ENCODE peak calls at places on chromosomes 13 and 19, in five cellular contexts. One of them, this sample, is unnamed.

GRCh38 chr13:38868399-38868798 is 122.2 kb downstream of the STOML3 start:
- DNase-seq in mammary epithelial cell: no peak
- DNase-seq in PC-3: no peak
- DNase-seq in endodermal cell: no peak
- DNase-seq in endothelial cell of umbilical vein: no peak
- DNase-seq in this sample: no peak

GRCh38 chr19:17757125-17757524 is 5.8 kb downstream of the FCHO1 start:
- DNase-seq in endothelial cell of umbilical vein: peak; percentile 68
- DNase-seq in mammary epithelial cell: peak; percentile 59
- DNase-seq in endodermal cell: no peak
- DNase-seq in PC-3: peak; percentile 79
- DNase-seq in this sample: peak; percentile 80

GRCh38 chr19:6260376-6260775 is 19.4 kb downstream of the MLLT1 start:
- DNase-seq in mammary epithelial cell: no peak
- DNase-seq in endothelial cell of umbilical vein: no peak
- DNase-seq in endodermal cell: no peak
- DNase-seq in PC-3: no peak
- DNase-seq in this sample: no peak

GRCh38 chr13:40438999-40439797 is 227.2 kb downstream of the FOXO1 start:
- DNase-seq in PC-3: no peak
- DNase-seq in endodermal cell: no peak
- DNase-seq in mammary epithelial cell: peak; percentile 37
- DNase-seq in endothelial cell of umbilical vein: peak; percentile 83
- DNase-seq in this sample: no peak

GRCh38 chr13:95924389-95924994 is 128.7 kb downstream of the UGGT2 start:
- DNase-seq in endodermal cell: peak; percentile 57
- DNase-seq in mammary epithelial cell: peak; percentile 75
- DNase-seq in endothelial cell of umbilical vein: peak; percentile 3
- DNase-seq in PC-3: peak; percentile 40
- DNase-seq in this sample: no peak

GRCh38 chr19:47609885-47610545 is 1.1 kb downstream of the BICRA start:
- DNase-seq in endodermal cell: peak; percentile 85
- DNase-seq in mammary epithelial cell: peak; percentile 30
- DNase-seq in PC-3: peak; percentile 15
- DNase-seq in endothelial cell of umbilical vein: peak; percentile 25
- DNase-seq in this sample: peak; percentile 88

GRCh38 chr19:8023371-8023770 is 17.9 kb upstream of the ELAVL1 start:
- DNase-seq in mammary epithelial cell: no peak
- DNase-seq in endodermal cell: no peak
- DNase-seq in PC-3: no peak
- DNase-seq in endothelial cell of umbilical vein: no peak
- DNase-seq in this sample: no peak

GRCh38 chr13:47816835-47817234 is 184.2 kb downstream of the SUCLA2 start:
- DNase-seq in PC-3: no peak
- DNase-seq in endodermal cell: peak; percentile 54
- DNase-seq in mammary epithelial cell: no peak
- DNase-seq in endothelial cell of umbilical vein: no peak
- DNase-seq in this sample: no peak

GRCh38 chr13:45051315-45051714 is 62.0 kb downstream of the GPALPP1 start:
- DNase-seq in PC-3: no peak
- DNase-seq in endothelial cell of umbilical vein: no peak
- DNase-seq in mammary epithelial cell: no peak
- DNase-seq in endodermal cell: no peak
- DNase-seq in this sample: no peak

GRCh38 chr19:50817941-50818858 is 5.4 kb downstream of the KLK1 start:
- DNase-seq in PC-3: peak; percentile 59
- DNase-seq in endothelial cell of umbilical vein: peak; percentile 29
- DNase-seq in endodermal cell: peak; percentile 98
- DNase-seq in mammary epithelial cell: no peak
- DNase-seq in this sample: no peak

GRCh38 chr13:23466144-23467002 is 32.9 kb upstream of the SACS start:
- DNase-seq in mammary epithelial cell: peak; percentile 75
- DNase-seq in PC-3: peak; percentile 77
- DNase-seq in endodermal cell: peak; percentile 90
- DNase-seq in endothelial cell of umbilical vein: peak; percentile 77
- DNase-seq in this sample: peak; percentile 86

GRCh38 chr19:6287269-6287885 is 7.6 kb upstream of the MLLT1 start:
- DNase-seq in endothelial cell of umbilical vein: no peak
- DNase-seq in endodermal cell: no peak
- DNase-seq in mammary epithelial cell: no peak
- DNase-seq in PC-3: no peak
- DNase-seq in this sample: no peak

DNA sequence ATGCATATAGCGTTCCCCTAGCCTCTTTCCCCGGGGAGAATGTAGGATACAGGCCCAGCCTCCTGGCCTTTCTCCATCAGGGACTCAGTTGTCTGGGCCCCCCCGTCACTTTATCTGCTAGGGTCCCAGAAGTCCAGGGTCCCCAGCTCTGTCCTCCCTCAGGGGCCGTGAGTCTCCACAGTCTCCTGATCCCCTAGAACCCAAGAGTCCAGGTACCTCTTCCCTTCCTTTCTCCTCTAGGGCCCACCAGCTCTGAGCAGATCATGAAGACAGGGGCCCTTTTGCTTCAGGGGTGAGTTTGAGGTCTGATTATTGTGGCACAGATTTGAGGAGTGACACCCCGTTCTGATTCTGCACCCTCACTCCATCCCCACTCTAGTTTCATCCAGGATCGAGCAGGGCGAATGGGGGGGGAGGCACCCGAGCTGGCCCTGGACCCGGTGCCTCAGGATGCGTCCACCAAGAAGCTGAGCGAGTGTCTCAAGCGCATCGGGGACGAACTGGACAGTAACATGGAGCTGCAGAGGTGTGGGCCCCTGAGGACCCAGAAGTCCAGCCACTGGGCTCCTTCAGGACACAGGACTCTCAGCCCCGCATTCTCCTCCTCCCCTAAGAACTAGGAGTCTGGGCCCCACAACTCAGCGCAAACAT is 758 bp downstream of the BAX start:
- DNase-seq in mammary epithelial cell: no peak
- DNase-seq in endothelial cell of umbilical vein: no peak
- DNase-seq in PC-3: no peak
- DNase-seq in endodermal cell: no peak
- DNase-seq in this sample: peak; percentile 67
- H3K4me3 ChIP-seq in mammary epithelial cell: peak overlapping the region; percentile 91
- H3K4me3 ChIP-seq in endothelial cell of umbilical vein: peak overlapping the region; percentile 99
- H3K4me3 ChIP-seq in PC-3: peak overlapping the region; percentile 87
- H3K4me3 ChIP-seq in endodermal cell: peak overlapping the region; percentile 95
- H3K4me3 ChIP-seq in this sample: peak overlapping the region; percentile 73

GRCh38 chr13:87998081-87998480 is 326.9 kb downstream of the SLITRK5 start:
- DNase-seq in endothelial cell of umbilical vein: no peak
- DNase-seq in mammary epithelial cell: no peak
- DNase-seq in endodermal cell: no peak
- DNase-seq in PC-3: no peak
- DNase-seq in this sample: no peak

GRCh38 chr13:88000787-88001186 is 329.6 kb downstream of the SLITRK5 start:
- DNase-seq in mammary epithelial cell: no peak
- DNase-seq in PC-3: no peak
- DNase-seq in endodermal cell: peak; percentile 37
- DNase-seq in endothelial cell of umbilical vein: no peak
- DNase-seq in this sample: no peak

GRCh38 chr13:87999141-87999765 is 328.1 kb downstream of the SLITRK5 start:
- DNase-seq in PC-3: peak; percentile 6
- DNase-seq in endodermal cell: no peak
- DNase-seq in mammary epithelial cell: no peak
- DNase-seq in endothelial cell of umbilical vein: no peak
- DNase-seq in this sample: no peak

GRCh38 chr13:88000239-88000638 is 329.1 kb downstream of the SLITRK5 start:
- DNase-seq in endothelial cell of umbilical vein: no peak
- DNase-seq in mammary epithelial cell: no peak
- DNase-seq in PC-3: no peak
- DNase-seq in endodermal cell: peak; percentile 49
- DNase-seq in this sample: no peak

GRCh38 chr13:87999791-88000190 is 328.6 kb downstream of the SLITRK5 start:
- DNase-seq in PC-3: no peak
- DNase-seq in mammary epithelial cell: no peak
- DNase-seq in endodermal cell: no peak
- DNase-seq in endothelial cell of umbilical vein: no peak
- DNase-seq in this sample: no peak
- TF ChIP-seq CTCF in PC-3: no peak
- TF ChIP-seq CTCF in mammary epithelial cell: peak; percentile 11
- TF ChIP-seq CTCF in endodermal cell: peak; percentile 52
- TF ChIP-seq CTCF in endothelial cell of umbilical vein: no peak
- TF ChIP-seq CTCF in this sample: no peak

GRCh38 chr13:49651775-49652690 is 23.7 kb downstream of the ARL11 start:
- DNase-seq in endothelial cell of umbilical vein: no peak
- DNase-seq in PC-3: no peak
- DNase-seq in endodermal cell: no peak
- DNase-seq in mammary epithelial cell: no peak
- DNase-seq in this sample: no peak
- H3K9ac ChIP-seq in endothelial cell of umbilical vein: no peak overlapping the region
- H3K9ac ChIP-seq in PC-3: no peak overlapping the region
- H3K9ac ChIP-seq in endodermal cell: no peak overlapping the region
- H3K9ac ChIP-seq in mammary epithelial cell: no peak overlapping the region
- H3K9ac ChIP-seq in this sample: no peak overlapping the region

GRCh38 chr19:53945998-53946397 is 16.7 kb upstream of the CACNG8 start:
- DNase-seq in mammary epithelial cell: no peak
- DNase-seq in endodermal cell: no peak
- DNase-seq in endothelial cell of umbilical vein: no peak
- DNase-seq in PC-3: no peak
- DNase-seq in this sample: no peak

GRCh38 chr19:53944933-53945332 is 17.8 kb upstream of the CACNG8 start:
- DNase-seq in PC-3: no peak
- DNase-seq in mammary epithelial cell: no peak
- DNase-seq in endothelial cell of umbilical vein: no peak
- DNase-seq in endodermal cell: no peak
- DNase-seq in this sample: no peak

GRCh38 chr19:53944416-53944815 is 18.3 kb upstream of the CACNG8 start:
- DNase-seq in endothelial cell of umbilical vein: no peak
- DNase-seq in endodermal cell: no peak
- DNase-seq in mammary epithelial cell: no peak
- DNase-seq in PC-3: no peak
- DNase-seq in this sample: no peak

GRCh38 chr19:53945441-53945840 is 17.3 kb upstream of the CACNG8 start:
- DNase-seq in PC-3: peak; percentile 35
- DNase-seq in mammary epithelial cell: peak; percentile 5
- DNase-seq in endothelial cell of umbilical vein: no peak
- DNase-seq in endodermal cell: peak; percentile 85
- DNase-seq in this sample: no peak

GRCh38 chr19:53942001-53942786 is 20.5 kb upstream of the CACNG8 start:
- DNase-seq in mammary epithelial cell: no peak
- DNase-seq in PC-3: peak; percentile 19
- DNase-seq in endodermal cell: peak; percentile 99
- DNase-seq in endothelial cell of umbilical vein: peak; percentile 10
- DNase-seq in this sample: no peak
- H3K4me3 ChIP-seq in mammary epithelial cell: no peak overlapping the region
- H3K4me3 ChIP-seq in PC-3: no peak overlapping the region
- H3K4me3 ChIP-seq in endodermal cell: peak overlapping the region; percentile 71
- H3K4me3 ChIP-seq in endothelial cell of umbilical vein: no peak overlapping the region
- H3K4me3 ChIP-seq in this sample: no peak overlapping the region

GRCh38 chr19:2726904-2727639 is 5.9 kb upstream of the DIRAS1 start:
- DNase-seq in PC-3: peak; percentile 35
- DNase-seq in endothelial cell of umbilical vein: no peak
- DNase-seq in endodermal cell: no peak
- DNase-seq in mammary epithelial cell: no peak
- DNase-seq in this sample: no peak
- TF ChIP-seq CTCF in PC-3: no peak
- TF ChIP-seq CTCF in endothelial cell of umbilical vein: no peak
- TF ChIP-seq CTCF in endodermal cell: peak; percentile 53
- TF ChIP-seq CTCF in mammary epithelial cell: no peak
- TF ChIP-seq CTCF in this sample: no peak

DNA sequence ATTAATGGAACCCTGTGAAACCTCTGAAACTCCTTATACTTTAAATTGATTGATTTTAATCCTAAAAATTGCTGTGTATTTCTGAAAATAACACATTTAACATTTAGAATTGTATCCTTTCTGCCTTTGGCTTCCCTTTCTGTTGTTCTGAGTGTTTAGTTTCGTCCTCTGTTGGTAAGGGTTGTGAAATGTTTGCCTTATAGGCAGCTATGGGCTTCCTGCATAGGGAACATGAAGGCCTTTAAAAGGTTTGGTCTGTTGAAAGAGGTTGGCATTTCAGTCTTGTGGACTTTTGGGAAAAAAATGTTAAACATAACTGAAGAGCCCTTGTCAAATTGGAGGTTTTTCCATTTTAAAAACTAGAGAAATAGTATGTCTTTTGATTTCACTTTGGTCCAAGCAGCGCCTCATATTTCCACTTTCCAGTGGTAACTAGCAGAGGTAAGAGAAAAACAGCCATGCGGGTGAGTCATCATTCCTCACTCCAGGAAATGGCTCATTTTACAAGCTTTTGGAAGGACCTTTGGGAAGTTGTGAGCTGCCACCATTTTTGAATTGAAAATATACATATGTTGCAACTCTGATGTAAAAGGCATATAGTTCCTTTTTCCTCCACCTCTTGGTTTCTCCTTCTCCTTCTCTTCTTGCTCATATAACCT is 22.8 kb downstream of the GPC6 start:
- DNase-seq in PC-3: peak; percentile 85
- DNase-seq in mammary epithelial cell: peak; percentile 84
- DNase-seq in endothelial cell of umbilical vein: no peak
- DNase-seq in endodermal cell: no peak
- DNase-seq in this sample: no peak
- H3K9ac ChIP-seq in PC-3: peak overlapping the region; percentile 48
- H3K9ac ChIP-seq in mammary epithelial cell: no peak overlapping the region
- H3K9ac ChIP-seq in endothelial cell of umbilical vein: no peak overlapping the region
- H3K9ac ChIP-seq in endodermal cell: no peak overlapping the region
- H3K9ac ChIP-seq in this sample: no peak overlapping the region

GRCh38 chr19:28627669-28628068 is 585.3 kb downstream of the UQCRFS1 start:
- DNase-seq in mammary epithelial cell: no peak
- DNase-seq in endothelial cell of umbilical vein: no peak
- DNase-seq in endodermal cell: no peak
- DNase-seq in PC-3: no peak
- DNase-seq in this sample: no peak
- H3K4me3 ChIP-seq in mammary epithelial cell: no peak overlapping the region
- H3K4me3 ChIP-seq in endothelial cell of umbilical vein: no peak overlapping the region
- H3K4me3 ChIP-seq in endodermal cell: no peak overlapping the region
- H3K4me3 ChIP-seq in PC-3: no peak overlapping the region
- H3K4me3 ChIP-seq in this sample: no peak overlapping the region

GRCh38 chr19:31408460-31409124 is 59.4 kb upstream of the TSHZ3 start:
- DNase-seq in mammary epithelial cell: peak; percentile 89
- DNase-seq in endothelial cell of umbilical vein: no peak
- DNase-seq in endodermal cell: no peak
- DNase-seq in PC-3: peak; percentile 36
- DNase-seq in this sample: no peak

GRCh38 chr19:31397308-31397707 is 48.1 kb upstream of the TSHZ3 start:
- DNase-seq in PC-3: no peak
- DNase-seq in endothelial cell of umbilical vein: no peak
- DNase-seq in endodermal cell: no peak
- DNase-seq in mammary epithelial cell: no peak
- DNase-seq in this sample: no peak

GRCh38 chr19:31406106-31406505 is 56.9 kb upstream of the TSHZ3 start:
- DNase-seq in endothelial cell of umbilical vein: no peak
- DNase-seq in PC-3: no peak
- DNase-seq in endodermal cell: no peak
- DNase-seq in mammary epithelial cell: no peak
- DNase-seq in this sample: no peak

GRCh38 chr19:31402529-31402928 is 53.3 kb upstream of the TSHZ3 start:
- DNase-seq in PC-3: no peak
- DNase-seq in endodermal cell: no peak
- DNase-seq in endothelial cell of umbilical vein: no peak
- DNase-seq in mammary epithelial cell: no peak
- DNase-seq in this sample: no peak

GRCh38 chr19:31402931-31403330 is 53.7 kb upstream of the TSHZ3 start:
- DNase-seq in endodermal cell: no peak
- DNase-seq in PC-3: no peak
- DNase-seq in mammary epithelial cell: no peak
- DNase-seq in endothelial cell of umbilical vein: no peak
- DNase-seq in this sample: no peak
- TF ChIP-seq CTCF in endodermal cell: no peak
- TF ChIP-seq CTCF in PC-3: no peak
- TF ChIP-seq CTCF in mammary epithelial cell: no peak
- TF ChIP-seq CTCF in endothelial cell of umbilical vein: no peak
- TF ChIP-seq CTCF in this sample: no peak

This sample was measured in kidney.